ENCODE peak calls at places on chromosomes 5 and 9, in five cellular contexts. Q is neuronal stem cell, N is IMR-90, H is H1, F is H9. U is an unnamed sample.

GRCh38 chr5:34452170-34452828 is 203.8 kb upstream of the RAI14 start:
- DNase-seq in Q (no peak), N (peak; percentile 52), F (no peak), H (no peak), U (peak; percentile 1)

GRCh38 chr5:164597293-164597900 is 1092.0 kb downstream of the MAT2B start:
- DNase-seq in F (no peak), N (no peak), Q (no peak), H (peak; percentile 59), U (peak; percentile 26)

GRCh38 chr5:6525910-6526309 is 77.3 kb downstream of the UBE2QL1 start:
- DNase-seq in F (peak; percentile 61), Q (peak; percentile 48), N (peak; percentile 1), H (peak; percentile 56), U (peak; percentile 58)

GRCh38 chr5:150164211-150164610 is 2.4 kb upstream of the CDX1 start:
- DNase-seq in F (no peak), Q (no peak), N (no peak), H (no peak), U (no peak)

GRCh38 chr5:127696688-127697087 is 6.5 kb upstream of the CCDC192 start:
- DNase-seq in N (peak; percentile 71), F (no peak), H (no peak), Q (no peak), U (peak; percentile 42)

GRCh38 chr5:36090033-36090432 is 23.4 kb upstream of the UGT3A2 start:
- DNase-seq in N (peak; percentile 17), Q (no peak), H (peak; percentile 60), F (peak; percentile 86), U (peak; percentile 73)

GRCh38 chr5:180090769-180091546 is 19.4 kb upstream of the RNF130 start:
- DNase-seq in F (peak; percentile 90), N (peak; percentile 14), H (peak; percentile 72), Q (no peak), U (no peak)

GRCh38 chr5:165157209-165157608 is 1651.8 kb downstream of the MAT2B start:
- DNase-seq in Q (no peak), H (no peak), N (no peak), F (no peak), U (no peak)

GRCh38 chr5:134051305-134051704 is 46.5 kb upstream of the VDAC1 start:
- DNase-seq in F (no peak), H (no peak), Q (no peak), N (no peak), U (peak; percentile 50)

GRCh38 chr9:8719833-8720486 is 920.4 kb upstream of the DMAC1 start:
- DNase-seq in H (no peak), F (no peak), N (no peak), Q (no peak), U (peak; percentile 66)

GRCh38 chr9:130177898-130178805 is 5.9 kb downstream of the NCS1 start:
- DNase-seq in F (no peak), Q (no peak), H (no peak), N (no peak), U (no peak)

GRCh38 chr5:56649569-56649968 is 165.8 kb upstream of the MAP3K1 start:
- DNase-seq in N (peak; percentile 33), F (no peak), H (no peak), Q (no peak), U (no peak)

GRCh38 chr9:28435456-28435855 is 862.2 kb upstream of the C9orf72 start:
- DNase-seq in F (no peak), H (no peak), Q (no peak), N (no peak), U (no peak)

GRCh38 chr9:81693639-81694378 is 4.5 kb upstream of the TLE1 start:
- DNase-seq in Q (no peak), F (no peak), N (no peak), H (no peak), U (no peak)

GRCh38 chr9:2859776-2860379 is 16.0 kb upstream of the PUM3 start:
- DNase-seq in F (peak; percentile 76), Q (peak; percentile 62), N (peak; percentile 57), H (peak; percentile 81), U (peak; percentile 34)

GRCh38 chr9:121183666-121184423 is 17.8 kb downstream of the RAB14 start:
- DNase-seq in N (no peak), H (no peak), Q (no peak), F (no peak), U (peak; percentile 55)

GRCh38 chr5:140295414-140295813 is 7.5 kb downstream of the PFDN1 start:
- DNase-seq in F (no peak), Q (no peak), N (peak; percentile 99), H (no peak), U (peak; percentile 89)

GRCh38 chr9:128160603-128160987 is 530 bp downstream of the BBLN start:
- DNase-seq in N (peak; percentile 30), H (no peak), Q (no peak), F (no peak), U (peak; percentile 10)

GRCh38 chr9:4760122-4760521 is 19.1 kb upstream of the AK3 start:
- DNase-seq in N (no peak), F (no peak), Q (no peak), H (no peak), U (no peak)

GRCh38 chr5:135472141-135472540 is 20.0 kb upstream of the TIFAB start:
- DNase-seq in H (no peak), Q (no peak), N (no peak), F (no peak), U (no peak)

GRCh38 chr9:11128156-11128555 is 515.4 kb upstream of the PTPRD start:
- DNase-seq in N (no peak), F (no peak), H (no peak), Q (no peak), U (no peak)

GRCh38 chr5:112303685-112304084 is 115.4 kb downstream of the EPB41L4A start:
- DNase-seq in H (no peak), Q (no peak), N (no peak), F (no peak), U (no peak)

GRCh38 chr5:112308608-112309007 is 110.5 kb downstream of the EPB41L4A start:
- DNase-seq in N (no peak), Q (no peak), F (no peak), H (no peak), U (no peak)

DNA sequence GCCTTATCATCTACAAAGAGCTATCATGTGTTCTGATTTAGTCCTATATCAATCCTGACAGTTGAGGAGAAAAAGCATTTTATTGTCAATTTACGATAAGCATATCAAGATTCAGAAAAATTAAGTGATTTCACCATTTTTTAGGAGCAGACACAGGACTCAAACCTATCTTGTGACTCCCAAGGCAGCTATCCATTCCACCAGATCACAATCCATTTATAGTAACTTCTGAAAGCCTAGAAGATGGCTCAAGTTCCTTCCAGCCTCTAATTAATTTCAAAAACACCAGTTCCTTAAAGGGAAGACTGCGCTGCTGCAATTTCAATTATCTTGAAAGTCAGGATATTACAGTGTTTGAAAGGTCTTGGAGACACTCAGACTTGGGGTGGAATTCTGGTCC is 114.3 kb downstream of the EPB41L4A start:
- DNase-seq in Q (no peak), H (no peak), F (no peak), N (no peak), U (no peak)
- H2BK120ac ChIP-seq in Q (no peak overlapping the region), H (no peak overlapping the region), F (no peak overlapping the region), N (no peak overlapping the region), U (no peak overlapping the region)

GRCh38 chr9:114474425-114474824 is 30.8 kb downstream of the WHRN start:
- DNase-seq in Q (no peak), F (no peak), H (no peak), N (no peak), U (no peak)

GRCh38 chr9:114475412-114476136 is 29.7 kb downstream of the WHRN start:
- DNase-seq in N (no peak), Q (no peak), H (no peak), F (no peak), U (no peak)

GRCh38 chr9:114477642-114478041 is 27.6 kb downstream of the WHRN start:
- DNase-seq in H (no peak), N (no peak), Q (no peak), F (no peak), U (peak; percentile 47)

GRCh38 chr9:114478459-114478858 is 26.8 kb downstream of the WHRN start:
- DNase-seq in F (no peak), H (no peak), Q (no peak), N (no peak), U (peak; percentile 16)

DNA sequence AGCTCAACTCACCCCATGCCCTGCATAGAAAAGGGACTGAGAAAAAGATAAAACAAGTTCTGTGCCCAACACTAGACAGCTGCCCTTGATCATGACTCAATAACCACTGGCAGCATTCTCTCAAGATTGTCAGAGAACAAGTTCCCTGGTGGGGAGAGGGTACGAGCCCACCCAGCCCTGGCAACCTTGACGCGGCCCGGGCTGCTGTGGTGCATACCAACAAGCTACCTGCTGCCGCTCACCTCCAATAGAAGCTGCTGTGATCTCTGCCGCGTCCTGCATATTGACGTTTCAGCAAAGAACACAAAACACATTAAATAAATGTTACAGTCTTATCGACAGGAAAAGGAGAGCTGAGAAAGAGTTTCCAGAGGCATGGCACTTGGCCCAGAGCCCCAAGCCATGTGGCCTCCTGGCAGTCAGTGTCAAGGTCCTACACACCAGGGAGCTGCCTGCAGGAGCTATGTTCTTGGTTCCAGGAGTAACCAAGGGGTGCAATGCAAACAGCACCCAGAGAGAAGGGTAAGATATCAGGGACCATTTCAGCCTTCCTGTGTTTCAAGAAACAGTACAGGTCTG is 28.3 kb downstream of the WHRN start:
- DNase-seq in F (no peak), H (no peak), Q (no peak), N (no peak), U (no peak)
- H3K23ac ChIP-seq in F (no peak overlapping the region), H (no peak overlapping the region), Q (no peak overlapping the region), N (no peak overlapping the region), U (no peak overlapping the region)

GRCh38 chr5:124963236-124963929 is 216.9 kb upstream of the ZNF608 start:
- DNase-seq in N (peak; percentile 95), F (peak; percentile 55), H (peak; percentile 59), Q (no peak), U (peak; percentile 74)
- H2BK120ac ChIP-seq in N (peak overlapping the region; percentile 92), F (no peak overlapping the region), H (peak overlapping the region; percentile 86), Q (no peak overlapping the region), U (peak overlapping the region; percentile 66)

DNA sequence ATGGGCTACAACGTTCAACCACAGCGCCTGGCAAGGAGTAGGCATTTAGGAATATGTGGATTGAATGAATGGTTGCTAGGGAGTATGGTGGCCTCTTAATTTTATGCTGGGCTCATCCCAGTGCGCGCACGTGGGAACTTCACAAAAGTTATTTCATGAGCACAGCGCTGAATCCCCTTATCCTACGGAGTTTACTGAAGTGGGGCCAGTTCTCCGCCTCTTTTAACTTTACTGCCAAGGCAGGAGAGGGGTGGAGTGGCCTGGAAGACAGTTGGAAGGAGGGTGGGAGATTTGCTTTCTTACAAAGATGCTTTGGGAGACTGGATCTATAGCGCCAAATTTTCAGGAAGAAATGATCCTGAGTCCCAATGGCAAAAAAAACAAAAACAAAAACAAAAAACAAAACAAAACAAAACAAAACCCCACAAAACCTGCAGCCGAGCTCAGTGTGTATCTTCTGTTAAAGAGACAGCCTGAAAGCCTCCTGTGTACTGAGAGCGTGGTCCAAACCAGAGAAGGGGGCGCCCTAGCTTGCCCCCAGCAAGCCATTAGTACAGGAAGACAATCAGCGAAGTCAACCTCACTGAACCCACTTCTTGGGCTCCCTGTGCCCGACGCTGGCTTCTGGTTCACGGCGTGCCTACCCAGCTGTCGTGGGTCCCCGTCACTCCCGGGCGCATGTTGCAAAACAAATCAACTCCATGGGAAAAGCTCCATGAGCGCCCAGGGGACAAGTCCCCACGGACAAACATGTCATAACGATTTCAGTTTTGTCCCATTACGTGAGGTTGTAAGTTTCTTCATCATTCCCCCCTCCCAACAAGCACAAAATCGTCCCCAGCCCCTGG is 326.7 kb downstream of the SH3GL2 start:
- DNase-seq in H (no peak), Q (no peak), F (peak; percentile 29), N (no peak), U (no peak)
- H3K23ac ChIP-seq in H (no peak overlapping the region), Q (no peak overlapping the region), F (no peak overlapping the region), N (no peak overlapping the region), U (no peak overlapping the region)